ENCODE peak calls at places on chromosomes 4 and X, in eight cellular contexts. L is left lobe of liver, B is heart left ventricle, E is NCI-H1092, A is brain microvascular endothelial cell, G is RPMI8226, O is amniotic epithelial cell, W is HT1080. R is an unnamed sample.

GRCh38 chrX:154051210-154051810 is 31.6 kb upstream of the IRAK1 start:
- DNase-seq in E (no peak), L (peak; percentile 60), G (peak; percentile 77), W (peak; percentile 29), O (peak; percentile 48), B (peak; percentile 66), A (peak; percentile 62), R (peak; percentile 91)

GRCh38 chr4:112448211-112448745 is 67.7 kb downstream of the NEUROG2 start:
- DNase-seq in G (no peak), O (peak; percentile 67), A (no peak), E (no peak), L (no peak), W (peak; percentile 44), B (no peak), R (no peak)

GRCh38 chr4:110412354-110412753 is 63.6 kb upstream of the ENPEP start:
- DNase-seq in A (no peak), O (no peak), W (no peak), L (no peak), B (no peak), G (no peak), E (no peak), R (no peak)

GRCh38 chr4:3399277-3400194 is 42.2 kb upstream of the HGFAC start:
- DNase-seq in B (peak; percentile 62), E (no peak), L (peak; percentile 73), G (peak; percentile 39), O (peak; percentile 10), W (peak; percentile 52), A (peak; percentile 30), R (no peak)

GRCh38 chrX:123803331-123803983 is 56.4 kb upstream of the XIAP start:
- DNase-seq in E (peak; percentile 81), W (peak; percentile 88), B (peak; percentile 47), A (peak; percentile 74), G (peak; percentile 8), O (peak; percentile 81), L (no peak), R (no peak)

GRCh38 chr4:53527930-53528329 is 63.4 kb downstream of the LNX1 start:
- DNase-seq in A (no peak), B (no peak), W (no peak), L (no peak), G (no peak), O (no peak), E (no peak), R (no peak)

GRCh38 chr4:75612306-75612705 is 18.0 kb downstream of the CDKL2 start:
- DNase-seq in L (no peak), A (no peak), O (no peak), E (no peak), B (no peak), W (no peak), G (no peak), R (no peak)

GRCh38 chr4:98778206-98778605 is 119.8 kb upstream of the TSPAN5 start:
- DNase-seq in W (peak; percentile 22), G (no peak), E (no peak), O (peak; percentile 98), L (peak; percentile 50), A (peak; percentile 88), B (no peak), R (no peak)

GRCh38 chr4:148530114-148530513 is 87.9 kb upstream of the NR3C2 start:
- DNase-seq in E (no peak), B (no peak), G (no peak), A (no peak), L (no peak), O (peak; percentile 9), W (no peak), R (no peak)

GRCh38 chr4:55927776-55928437 is 20.8 kb upstream of the CEP135 start:
- DNase-seq in A (no peak), L (no peak), G (no peak), W (no peak), O (peak; percentile 67), B (no peak), E (no peak), R (no peak)